ENCODE peak calls at places on chromosomes 5 and 9, in four cellular contexts. E is stomach, D is sigmoid colon, H is GM23338. G is an unnamed sample.

GRCh38 chr9:1050125-1050895 is at the start of gene DMRT2:
- DNase-seq in H (peak; percentile 98), D (peak; percentile 89), E (peak; percentile 78), G (no peak)

GRCh38 chr5:31962321-31962720 is 211.8 kb downstream of the GOLPH3 start:
- DNase-seq in H (no peak), D (no peak), E (no peak), G (no peak)

GRCh38 chr9:131214457-131214856 is 61.9 kb downstream of the FAM78A start:
- DNase-seq in D (no peak), H (no peak), E (no peak), G (no peak)

GRCh38 chr9:94805585-94805984 is 79.1 kb downstream of the AOPEP start:
- DNase-seq in D (no peak), H (no peak), E (no peak), G (no peak)

GRCh38 chr9:34125681-34126206 is 754 bp downstream of the DCAF12 start:
- DNase-seq in H (peak; percentile 52), D (no peak), E (no peak), G (peak; percentile 62)

GRCh38 chr9:13034696-13035006 is 244.8 kb downstream of the MPDZ start:
- DNase-seq in D (no peak), E (no peak), H (no peak), G (no peak)

GRCh38 chr9:113737414-113738271 is 138.5 kb upstream of the ZNF618 start:
- DNase-seq in E (peak; percentile 63), H (peak; percentile 92), D (no peak), G (no peak)

GRCh38 chr9:84750152-84750865 is 80.8 kb downstream of the NTRK2 start:
- DNase-seq in D (no peak), H (no peak), E (no peak), G (no peak)

GRCh38 chr5:9617739-9618504 is 12.2 kb downstream of the TAS2R1 start:
- DNase-seq in D (no peak), E (no peak), H (no peak), G (no peak)

GRCh38 chr9:133604856-133605255 is 4.3 kb downstream of the FAM163B start:
- DNase-seq in E (no peak), D (no peak), H (peak; percentile 44), G (no peak)

GRCh38 chr5:151388960-151389359 is 41.6 kb upstream of the SLC36A2 start:
- DNase-seq in E (no peak), H (no peak), D (no peak), G (no peak)

GRCh38 chr5:151381899-151382298 is 34.5 kb upstream of the SLC36A2 start:
- DNase-seq in D (no peak), E (no peak), H (no peak), G (no peak)

GRCh38 chr5:151383011-151383410 is 35.7 kb upstream of the SLC36A2 start:
- DNase-seq in D (no peak), H (no peak), E (no peak), G (no peak)

GRCh38 chr5:151382576-151382975 is 35.2 kb upstream of the SLC36A2 start:
- DNase-seq in D (no peak), H (no peak), E (no peak), G (no peak)

DNA sequence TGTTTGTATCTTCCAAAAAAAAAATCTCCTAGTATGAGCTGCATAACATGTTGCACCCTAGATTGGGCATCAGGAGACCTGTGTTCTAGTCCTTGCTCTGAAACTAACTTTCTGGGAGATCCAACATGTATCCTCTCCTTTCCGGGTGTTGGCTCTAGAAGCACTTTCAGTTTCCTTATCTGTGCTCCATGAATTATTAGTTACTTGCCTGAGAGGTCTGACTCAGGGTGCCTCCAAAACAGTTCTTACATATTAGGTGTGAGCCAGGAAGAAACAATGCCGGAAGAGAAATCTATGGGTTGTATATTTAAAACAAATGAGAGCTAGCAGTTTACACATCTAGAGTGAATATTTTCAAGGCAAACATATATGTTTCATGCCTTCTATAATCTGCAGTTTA is 36.7 kb upstream of the SLC36A2 start:
- DNase-seq in D (no peak), H (no peak), E (no peak), G (no peak)
- H3K4me1 ChIP-seq in D (peaks cover 6% of the 10 kb centered on the region), H (peaks cover 34% of the 10 kb centered on the region), E (no peaks in the 10 kb centered on the region), G (no peaks in the 10 kb centered on the region)

GRCh38 chr5:139474815-139475791 is 4.3 kb downstream of the SMIM33 start:
- DNase-seq in H (no peak), D (peak; percentile 72), E (no peak), G (no peak)
- TF ChIP-seq POLR2AphosphoS5 in H (no peak), D (no peak), E (no peak), G (no peak)

GRCh38 chr5:80240368-80240986 is 15.4 kb downstream of the SERINC5 start:
- DNase-seq in H (no peak), D (no peak), E (no peak), G (no peak)

GRCh38 chr5:80242849-80243248 is 13.0 kb downstream of the SERINC5 start:
- DNase-seq in E (no peak), H (no peak), D (no peak), G (no peak)

GRCh38 chr5:80245986-80246781 is 9.7 kb downstream of the SERINC5 start:
- DNase-seq in H (peak; percentile 88), E (no peak), D (no peak), G (no peak)

GRCh38 chr5:80246995-80247729 is 8.7 kb downstream of the SERINC5 start:
- DNase-seq in D (peak; percentile 73), H (peak; percentile 81), E (peak; percentile 62), G (no peak)

DNA sequence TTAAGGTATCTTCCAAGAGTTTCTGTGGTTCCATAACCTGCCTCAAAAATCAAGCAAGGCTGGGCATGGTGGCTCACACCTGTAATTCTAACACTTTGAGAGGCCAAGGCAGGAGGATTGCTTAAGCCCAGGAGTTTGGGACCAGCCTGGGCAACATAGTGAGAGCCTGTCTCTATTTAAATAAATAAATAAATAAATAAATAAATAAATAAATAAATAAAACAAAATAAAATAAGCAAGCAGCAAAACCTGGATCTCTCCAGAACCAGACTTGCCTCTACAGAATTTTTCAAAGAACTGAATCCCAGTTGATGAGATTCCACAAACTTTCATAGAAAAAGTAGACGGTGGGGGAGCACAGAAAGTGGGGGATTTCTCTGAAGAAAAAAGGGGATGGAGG is 12.3 kb downstream of the SERINC5 start:
- DNase-seq in E (no peak), H (no peak), D (no peak), G (no peak)
- H3K4me1 ChIP-seq in E (peaks cover 57% of the 10 kb centered on the region), H (peaks cover 51% of the 10 kb centered on the region), D (peaks cover 51% of the 10 kb centered on the region), G (peaks cover 19% of the 10 kb centered on the region)

DNA sequence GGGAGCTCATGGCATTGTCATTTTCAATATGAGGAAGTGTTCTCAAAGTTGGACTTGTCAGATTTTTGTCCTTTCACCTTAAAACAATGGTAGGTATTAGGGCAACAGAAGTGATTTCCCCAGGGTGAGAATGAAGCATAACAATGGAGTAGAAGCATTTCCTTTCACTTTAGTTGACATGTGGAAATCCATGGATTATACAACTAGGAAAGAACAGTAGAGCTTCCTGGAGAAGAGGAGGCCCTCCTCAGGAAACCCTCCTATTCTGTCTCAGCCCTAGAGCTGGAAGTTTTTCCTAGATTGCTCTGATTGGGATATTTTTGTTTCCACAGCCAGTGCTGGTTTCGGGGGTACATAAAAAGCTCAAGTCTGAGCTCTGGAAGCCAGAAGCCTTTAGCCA is 13.8 kb upstream of the REEP2 start:
- DNase-seq in E (no peak), H (no peak), D (no peak), G (no peak)
- TF ChIP-seq POLR2AphosphoS5 in E (no peak), H (no peak), D (no peak), G (no peak)

DNA sequence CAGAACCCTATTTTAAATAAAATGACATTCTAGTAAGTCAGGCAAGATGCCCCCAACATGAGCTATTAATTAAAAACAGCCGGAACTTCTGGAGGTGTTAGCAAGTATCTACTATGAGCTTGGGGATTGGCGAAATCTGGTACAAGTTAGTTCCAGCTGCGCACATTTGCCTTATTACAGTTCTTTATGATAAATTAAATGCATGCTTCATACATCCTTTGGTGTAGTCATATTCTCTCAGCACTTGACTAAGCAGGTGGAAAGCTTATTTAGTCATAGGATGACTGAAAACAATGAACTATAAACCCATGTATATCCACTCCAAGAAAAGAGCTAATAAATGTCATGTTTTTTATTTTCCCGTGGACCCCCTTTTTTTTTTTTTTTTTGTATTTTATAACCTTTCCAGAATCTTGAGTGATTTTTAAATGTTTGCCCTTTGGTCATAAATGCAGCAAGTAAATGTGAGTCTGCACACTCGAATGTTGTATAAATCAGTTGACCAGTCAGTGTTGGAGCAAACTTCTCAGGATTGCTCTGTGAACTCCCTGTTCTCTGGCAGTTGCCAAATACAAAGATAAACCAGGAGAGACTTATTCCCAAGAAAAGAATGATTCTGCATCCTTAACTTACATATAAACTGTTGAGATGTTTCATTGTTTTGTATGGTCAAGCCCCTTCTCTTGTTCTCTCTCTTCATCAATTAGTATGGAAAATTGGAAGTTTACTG is 38.2 kb downstream of the PIK3R1 start:
- DNase-seq in H (no peak), E (no peak), D (no peak), G (no peak)
- H3K4me1 ChIP-seq in H (peaks cover 33% of the 10 kb centered on the region), E (peaks cover 99% of the 10 kb centered on the region), D (peaks cover 99% of the 10 kb centered on the region), G (peaks cover 100% of the 10 kb centered on the region)